ENCODE peak calls at places on chromosomes 16 and 17, in six cellular contexts. One of them, this sample, is unnamed.

GRCh38 chr17:82414548-82415281 is 3.4 kb upstream of the HEXD start:
- DNase-seq in WTC11: peak; percentile 91
- DNase-seq in K562: peak; percentile 92
- DNase-seq in A549: peak; percentile 86
- DNase-seq in HepG2: peak; percentile 40
- DNase-seq in IMR-90: peak; percentile 50
- DNase-seq in this sample: peak; percentile 94

GRCh38 chr16:85452364-85453178 is 160.6 kb upstream of the GSE1 start:
- DNase-seq in K562: no peak
- DNase-seq in WTC11: no peak
- DNase-seq in HepG2: no peak
- DNase-seq in A549: no peak
- DNase-seq in IMR-90: no peak
- DNase-seq in this sample: no peak

GRCh38 chr17:4229627-4230026 is 34.2 kb downstream of the ANKFY1 start:
- DNase-seq in HepG2: no peak
- DNase-seq in IMR-90: peak; percentile 65
- DNase-seq in WTC11: no peak
- DNase-seq in K562: no peak
- DNase-seq in A549: no peak
- DNase-seq in this sample: no peak

GRCh38 chr16:31519746-31520145 is 8.0 kb upstream of the AHSP start:
- DNase-seq in A549: no peak
- DNase-seq in HepG2: no peak
- DNase-seq in WTC11: no peak
- DNase-seq in K562: no peak
- DNase-seq in IMR-90: no peak
- DNase-seq in this sample: no peak

GRCh38 chr17:74271902-74272563 is 2.0 kb upstream of the DNAI2 start:
- DNase-seq in WTC11: no peak
- DNase-seq in A549: no peak
- DNase-seq in HepG2: no peak
- DNase-seq in IMR-90: no peak
- DNase-seq in K562: no peak
- DNase-seq in this sample: no peak

GRCh38 chr17:48194097-48194550 is 86.6 kb downstream of the SNX11 start:
- DNase-seq in IMR-90: peak; percentile 47
- DNase-seq in A549: peak; percentile 41
- DNase-seq in K562: no peak
- DNase-seq in WTC11: no peak
- DNase-seq in HepG2: no peak
- DNase-seq in this sample: no peak

GRCh38 chr17:60720763-60721531 is 43.3 kb downstream of the BCAS3 start:
- DNase-seq in IMR-90: peak; percentile 81
- DNase-seq in A549: peak; percentile 74
- DNase-seq in WTC11: peak; percentile 16
- DNase-seq in HepG2: peak; percentile 64
- DNase-seq in K562: peak; percentile 50
- DNase-seq in this sample: peak; percentile 45

GRCh38 chr16:3696425-3697218 is 20.7 kb downstream of the TRAP1 start:
- DNase-seq in IMR-90: peak; percentile 94
- DNase-seq in A549: peak; percentile 78
- DNase-seq in K562: peak; percentile 72
- DNase-seq in HepG2: peak; percentile 68
- DNase-seq in WTC11: no peak
- DNase-seq in this sample: no peak

GRCh38 chr17:44033841-44034408 is 19.2 kb upstream of the TMEM101 start:
- DNase-seq in IMR-90: no peak
- DNase-seq in HepG2: no peak
- DNase-seq in WTC11: no peak
- DNase-seq in A549: no peak
- DNase-seq in K562: no peak
- DNase-seq in this sample: no peak

GRCh38 chr16:74019608-74020007 is 277.0 kb upstream of the PSMD7 start:
- DNase-seq in IMR-90: no peak
- DNase-seq in K562: no peak
- DNase-seq in WTC11: no peak
- DNase-seq in A549: no peak
- DNase-seq in HepG2: no peak
- DNase-seq in this sample: no peak

GRCh38 chr17:8041249-8041928 is 2.5 kb downstream of the ALOX15B start:
- DNase-seq in WTC11: no peak
- DNase-seq in IMR-90: peak; percentile 73
- DNase-seq in A549: peak; percentile 81
- DNase-seq in K562: peak; percentile 38
- DNase-seq in HepG2: peak; percentile 49
- DNase-seq in this sample: no peak

GRCh38 chr16:10850478-10850850 is 26.5 kb upstream of the CIITA start:
- DNase-seq in IMR-90: no peak
- DNase-seq in WTC11: no peak
- DNase-seq in K562: no peak
- DNase-seq in A549: no peak
- DNase-seq in HepG2: no peak
- DNase-seq in this sample: no peak

GRCh38 chr16:67703626-67704025 is 15.5 kb downstream of the GFOD2 start:
- DNase-seq in K562: no peak
- DNase-seq in IMR-90: no peak
- DNase-seq in HepG2: no peak
- DNase-seq in A549: no peak
- DNase-seq in WTC11: no peak
- DNase-seq in this sample: no peak

GRCh38 chr17:30220414-30220813 is 15.1 kb downstream of the SLC6A4 start:
- DNase-seq in HepG2: no peak
- DNase-seq in IMR-90: no peak
- DNase-seq in A549: no peak
- DNase-seq in K562: no peak
- DNase-seq in WTC11: no peak
- DNase-seq in this sample: no peak

GRCh38 chr16:75294773-75295172 is 43.3 kb upstream of the BCAR1 start:
- DNase-seq in K562: no peak
- DNase-seq in IMR-90: no peak
- DNase-seq in HepG2: no peak
- DNase-seq in WTC11: no peak
- DNase-seq in A549: no peak
- DNase-seq in this sample: no peak
- TF ChIP-seq USF2 in K562: no peak
- TF ChIP-seq USF2 in IMR-90: no peak
- TF ChIP-seq USF2 in HepG2: no peak
- TF ChIP-seq USF2 in WTC11: no peak
- TF ChIP-seq USF2 in A549: no peak
- TF ChIP-seq USF2 in this sample: no peak

DNA sequence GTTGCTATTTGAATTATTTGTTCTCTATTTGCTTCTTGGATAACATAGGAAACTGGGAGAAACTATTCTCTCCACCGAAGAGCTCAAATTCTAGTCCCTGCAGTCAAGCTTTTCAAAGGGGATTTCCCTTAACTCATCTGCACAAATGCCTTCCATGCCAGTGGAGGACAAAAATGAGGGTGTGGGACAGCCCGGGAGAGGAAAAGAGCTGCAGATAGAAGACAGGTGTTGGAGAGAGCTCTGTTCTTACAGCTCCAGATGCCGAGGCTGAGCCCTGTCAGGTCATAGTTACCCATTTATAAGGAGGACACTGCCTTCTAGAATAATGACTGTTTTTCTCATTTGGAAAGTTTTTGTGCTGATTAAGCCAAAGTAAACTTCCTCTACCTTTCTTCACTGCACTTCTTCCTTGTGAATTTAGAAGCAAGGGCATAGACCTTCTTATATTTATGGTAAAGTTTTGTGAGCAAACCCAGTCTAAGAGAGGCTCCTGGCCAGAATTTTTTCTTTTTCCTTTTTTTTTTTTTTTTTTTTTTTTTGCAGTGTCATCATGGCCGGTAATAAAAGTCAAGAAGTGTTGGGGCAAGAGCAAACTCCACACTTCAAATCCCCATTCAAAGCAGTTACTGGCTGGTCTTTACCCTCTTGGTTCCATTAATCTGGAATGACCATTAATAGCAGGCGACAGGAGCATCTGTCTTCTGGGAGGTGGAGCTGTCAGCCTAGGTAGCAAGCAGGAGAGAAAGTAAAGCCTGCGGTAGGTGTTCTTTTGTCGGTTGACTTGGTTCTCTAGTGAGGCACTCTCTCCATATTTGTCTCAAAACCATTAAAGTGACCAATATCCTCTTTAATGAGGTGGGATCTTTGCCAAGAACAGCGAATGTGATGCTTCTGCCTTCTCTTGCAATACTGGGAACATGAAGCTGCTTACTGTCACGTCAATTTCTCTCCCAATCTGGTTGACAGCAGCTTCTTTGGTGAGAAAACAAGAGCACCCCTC is 177.0 kb downstream of the ABCC12 start:
- DNase-seq in K562: no peak
- DNase-seq in A549: no peak
- DNase-seq in IMR-90: no peak
- DNase-seq in HepG2: no peak
- DNase-seq in WTC11: no peak
- DNase-seq in this sample: no peak
- TF ChIP-seq USF2 in K562: no peak
- TF ChIP-seq USF2 in A549: no peak
- TF ChIP-seq USF2 in IMR-90: no peak
- TF ChIP-seq USF2 in HepG2: no peak
- TF ChIP-seq USF2 in WTC11: no peak
- TF ChIP-seq USF2 in this sample: no peak

GRCh38 chr16:86533076-86533475 is 22.0 kb downstream of the MTHFSD start:
- DNase-seq in HepG2: no peak
- DNase-seq in A549: no peak
- DNase-seq in K562: no peak
- DNase-seq in IMR-90: no peak
- DNase-seq in WTC11: no peak
- DNase-seq in this sample: no peak

GRCh38 chr16:86530251-86531192 is 20.2 kb downstream of the FOXF1 start:
- DNase-seq in WTC11: no peak
- DNase-seq in IMR-90: no peak
- DNase-seq in A549: no peak
- DNase-seq in K562: no peak
- DNase-seq in HepG2: no peak
- DNase-seq in this sample: no peak

GRCh38 chr16:86532526-86532815 is 22.1 kb downstream of the FOXF1 start:
- DNase-seq in A549: no peak
- DNase-seq in HepG2: no peak
- DNase-seq in K562: no peak
- DNase-seq in IMR-90: no peak
- DNase-seq in WTC11: no peak
- DNase-seq in this sample: no peak

GRCh38 chr16:86531193-86531550 is 20.8 kb downstream of the FOXF1 start:
- DNase-seq in IMR-90: no peak
- DNase-seq in A549: no peak
- DNase-seq in K562: no peak
- DNase-seq in HepG2: no peak
- DNase-seq in WTC11: no peak
- DNase-seq in this sample: no peak

DNA sequence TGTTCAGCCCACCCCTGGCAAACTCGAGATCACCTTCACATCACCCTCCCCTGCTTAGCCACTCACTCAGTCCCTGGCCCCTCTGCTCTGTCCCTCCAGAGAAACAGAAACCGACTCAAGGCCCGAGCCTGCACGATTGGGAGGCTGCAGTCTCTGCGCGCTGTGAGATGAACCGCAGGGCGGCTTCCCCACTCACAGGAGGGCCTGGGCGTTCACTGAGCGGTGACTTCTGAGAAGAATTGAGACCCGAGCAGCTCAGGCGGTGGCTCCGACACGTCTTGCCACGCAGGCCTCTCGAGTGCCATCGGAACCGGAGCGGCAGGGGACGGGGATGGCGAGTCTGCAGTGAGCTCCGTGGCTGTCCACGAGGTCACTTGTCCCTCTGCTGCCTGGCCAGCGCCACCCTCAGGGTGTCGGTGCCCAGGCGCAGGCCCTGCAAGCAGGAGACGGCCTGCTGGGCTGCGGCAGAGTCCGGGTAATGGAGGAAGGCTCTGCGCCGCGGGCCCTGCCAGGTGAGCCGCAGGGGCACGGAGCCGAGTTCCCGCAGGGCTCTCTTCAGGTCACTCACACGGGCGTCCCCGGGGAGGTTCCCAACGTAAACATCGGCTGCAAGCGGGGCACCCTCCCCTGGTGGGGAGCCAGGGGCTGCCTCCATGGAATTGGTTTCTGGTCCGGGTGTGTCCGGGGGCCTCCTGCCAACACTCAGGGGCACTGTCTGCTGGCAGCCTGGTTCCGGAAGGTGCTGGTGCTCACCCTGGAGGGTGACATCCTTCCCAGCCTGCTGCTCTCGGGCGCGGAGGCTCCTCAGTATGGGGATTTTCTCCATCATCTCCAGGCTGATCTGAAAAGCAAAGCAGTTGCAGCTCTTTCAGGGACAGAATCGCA is 21.6 kb downstream of the FOXF1 start:
- DNase-seq in WTC11: no peak
- DNase-seq in A549: no peak
- DNase-seq in K562: no peak
- DNase-seq in IMR-90: no peak
- DNase-seq in HepG2: no peak
- DNase-seq in this sample: no peak
- TF ChIP-seq USF2 in WTC11: no peak
- TF ChIP-seq USF2 in A549: no peak
- TF ChIP-seq USF2 in K562: no peak
- TF ChIP-seq USF2 in IMR-90: no peak
- TF ChIP-seq USF2 in HepG2: no peak
- TF ChIP-seq USF2 in this sample: no peak

GRCh38 chr17:79296290-79296689 is 221.7 kb downstream of the ENGASE start:
- DNase-seq in WTC11: no peak
- DNase-seq in K562: no peak
- DNase-seq in HepG2: no peak
- DNase-seq in IMR-90: no peak
- DNase-seq in A549: no peak
- DNase-seq in this sample: no peak

GRCh38 chr17:79295307-79295706 is 220.7 kb downstream of the ENGASE start:
- DNase-seq in IMR-90: no peak
- DNase-seq in A549: peak; percentile 31
- DNase-seq in K562: no peak
- DNase-seq in WTC11: no peak
- DNase-seq in HepG2: no peak
- DNase-seq in this sample: no peak

GRCh38 chr17:79298801-79299200 is 224.2 kb downstream of the ENGASE start:
- DNase-seq in K562: no peak
- DNase-seq in HepG2: no peak
- DNase-seq in WTC11: no peak
- DNase-seq in A549: no peak
- DNase-seq in IMR-90: no peak
- DNase-seq in this sample: no peak

GRCh38 chr17:79290726-79291125 is 216.1 kb downstream of the ENGASE start:
- DNase-seq in IMR-90: no peak
- DNase-seq in A549: no peak
- DNase-seq in K562: no peak
- DNase-seq in WTC11: no peak
- DNase-seq in HepG2: no peak
- DNase-seq in this sample: no peak

DNA sequence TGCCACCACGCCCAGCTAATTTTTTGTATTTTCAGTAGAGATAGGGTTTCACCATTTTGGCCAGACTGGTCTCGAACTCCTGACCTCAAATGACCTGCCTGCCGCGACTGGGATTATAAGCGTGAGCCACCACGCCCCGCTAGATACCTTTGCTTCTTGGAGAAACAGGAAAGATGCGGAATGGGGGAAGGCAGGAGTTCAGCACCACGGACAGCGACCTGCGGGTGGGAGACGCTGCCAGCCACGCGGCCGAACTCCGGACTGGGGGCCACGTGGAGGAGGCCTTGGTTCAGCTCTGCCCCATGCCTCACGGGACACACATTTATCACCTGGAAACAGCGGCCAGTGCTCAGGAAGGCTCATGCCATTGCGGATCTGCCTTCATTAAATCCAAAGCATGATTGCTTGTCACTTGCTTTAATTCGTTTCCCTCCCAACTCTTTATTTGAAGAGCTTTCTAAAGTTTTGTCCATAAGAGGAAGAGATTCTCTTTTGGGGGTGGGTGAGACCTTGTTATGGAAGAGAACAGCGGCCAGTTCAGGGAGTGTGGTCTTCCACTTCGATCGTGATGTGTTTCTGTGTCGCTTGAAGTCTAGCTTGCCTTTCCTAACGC is 219.9 kb downstream of the ENGASE start:
- DNase-seq in A549: peak; percentile 49
- DNase-seq in WTC11: peak; percentile 89
- DNase-seq in IMR-90: peak; percentile 29
- DNase-seq in HepG2: peak; percentile 36
- DNase-seq in K562: peak; percentile 71
- DNase-seq in this sample: peak; percentile 62
- TF ChIP-seq USF2 in A549: no peak
- TF ChIP-seq USF2 in WTC11: peak; percentile 64
- TF ChIP-seq USF2 in IMR-90: peak; percentile 29
- TF ChIP-seq USF2 in HepG2: no peak
- TF ChIP-seq USF2 in K562: peak; percentile 49
- TF ChIP-seq USF2 in this sample: peak; percentile 56